ENCODE peak calls at places on chromosome 1, in nine cellular contexts. Y is GM06990, R is spleen, D is GM12865, S is fibroblast of villous mesenchyme, H is BE2C, X is ovary, L is heart right ventricle, W is AG10803. T is an unnamed sample.

GRCh38 chr1:55472784-55473183 is 257.6 kb upstream of the USP24 start:
- DNase-seq in R (no peak), H (no peak), D (no peak), Y (no peak), L (no peak), W (peak; percentile 45), S (no peak), X (no peak), T (no peak)

GRCh38 chr1:117821782-117822447 is 107.5 kb downstream of the GDAP2 start:
- DNase-seq in Y (no peak), D (no peak), H (no peak), S (peak; percentile 93), X (no peak), W (peak; percentile 92), R (no peak), L (peak; percentile 50), T (peak; percentile 92)

GRCh38 chr1:16727190-16728111 is 12.9 kb upstream of the RNU1-4 start:
- DNase-seq in H (peak; percentile 58), D (peak; percentile 88), X (peak; percentile 40), S (peak; percentile 57), R (peak; percentile 82), W (peak; percentile 29), L (no peak), Y (peak; percentile 76), T (peak; percentile 23)

GRCh38 chr1:154784924-154785531 is 85.1 kb downstream of the KCNN3 start:
- DNase-seq in L (peak; percentile 17), D (peak; percentile 90), W (no peak), Y (peak; percentile 61), S (no peak), H (no peak), R (peak; percentile 48), X (no peak), T (no peak)

GRCh38 chr1:82994866-82995370 is 1004.0 kb downstream of the TTLL7 start:
- DNase-seq in S (no peak), Y (no peak), D (no peak), X (no peak), R (no peak), L (no peak), H (no peak), W (no peak), T (no peak)

GRCh38 chr1:207282496-207283380 is 38.7 kb upstream of the CD55 start:
- DNase-seq in D (no peak), S (peak; percentile 87), W (peak; percentile 30), X (no peak), R (no peak), L (no peak), H (no peak), Y (no peak), T (no peak)

GRCh38 chr1:29688477-29689365 is 452.4 kb downstream of the PTPRU start:
- DNase-seq in R (no peak), X (no peak), W (peak; percentile 74), S (peak; percentile 62), Y (no peak), H (no peak), D (no peak), L (no peak), T (peak; percentile 84)

GRCh38 chr1:53642607-53643006 is 96.4 kb downstream of the GLIS1 start:
- DNase-seq in R (peak; percentile 55), X (no peak), W (no peak), Y (no peak), S (no peak), D (no peak), L (no peak), H (no peak), T (no peak)

GRCh38 chr1:209380396-209380795 is 203.1 kb upstream of the CAMK1G start:
- DNase-seq in H (no peak), R (no peak), X (no peak), D (no peak), W (peak; percentile 33), S (no peak), L (no peak), Y (no peak), T (no peak)

DNA sequence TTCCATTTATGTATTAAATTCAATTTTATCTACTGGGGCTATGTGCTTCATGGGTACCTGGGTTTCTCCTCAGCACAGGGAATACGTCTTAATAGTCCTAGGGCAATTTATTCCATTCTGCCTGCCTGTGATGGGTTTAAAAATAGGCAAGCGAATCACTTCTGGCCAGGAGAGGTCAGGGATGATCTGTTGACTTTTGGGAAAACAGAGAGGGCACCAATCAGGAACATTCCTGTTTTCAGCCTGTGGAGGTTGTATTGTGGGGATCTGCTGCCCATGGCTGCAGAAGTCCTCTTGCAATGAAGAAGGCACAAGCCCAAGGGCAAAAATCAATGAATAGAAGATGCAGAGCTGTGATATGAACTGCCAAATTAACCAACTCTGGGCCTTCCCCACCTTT is 303.1 kb downstream of the CTH start:
- DNase-seq in R (no peak), Y (no peak), D (no peak), H (no peak), S (no peak), X (no peak), L (no peak), W (no peak), T (no peak)
- TF ChIP-seq CTCF in R (no peak), Y (no peak), D (no peak), H (no peak), S (no peak), X (no peak), L (no peak), W (peak; percentile 15), T (no peak)

GRCh38 chr1:62285440-62285839 is 33.8 kb downstream of the KANK4 start:
- DNase-seq in Y (no peak), H (no peak), W (no peak), D (no peak), S (no peak), X (no peak), L (no peak), R (no peak), T (no peak)
- H3K4me3 ChIP-seq in Y (no peak overlapping the region), H (no peak overlapping the region), W (no peak overlapping the region), D (no peak overlapping the region), S (no peak overlapping the region), X (no peak overlapping the region), L (no peak overlapping the region), R (no peak overlapping the region), T (no peak overlapping the region)

GRCh38 chr1:170663011-170663410 is 920 bp upstream of the PRRX1 start:
- DNase-seq in Y (no peak), R (no peak), X (no peak), W (peak; percentile 59), S (peak; percentile 46), H (no peak), L (no peak), D (no peak), T (no peak)

GRCh38 chr1:170662561-170662971 is 1.4 kb upstream of the PRRX1 start:
- DNase-seq in Y (no peak), W (no peak), S (peak; percentile 55), H (no peak), D (no peak), R (no peak), L (no peak), X (no peak), T (peak; percentile 68)

GRCh38 chr1:170660281-170660713 is 3.6 kb upstream of the PRRX1 start:
- DNase-seq in X (no peak), D (no peak), H (no peak), R (no peak), W (no peak), L (no peak), S (no peak), Y (no peak), T (no peak)

GRCh38 chr1:170660874-170661645 is 2.9 kb upstream of the PRRX1 start:
- DNase-seq in R (no peak), H (no peak), X (peak; percentile 44), Y (no peak), D (peak; percentile 27), W (peak; percentile 45), S (peak; percentile 31), L (no peak), T (no peak)

DNA sequence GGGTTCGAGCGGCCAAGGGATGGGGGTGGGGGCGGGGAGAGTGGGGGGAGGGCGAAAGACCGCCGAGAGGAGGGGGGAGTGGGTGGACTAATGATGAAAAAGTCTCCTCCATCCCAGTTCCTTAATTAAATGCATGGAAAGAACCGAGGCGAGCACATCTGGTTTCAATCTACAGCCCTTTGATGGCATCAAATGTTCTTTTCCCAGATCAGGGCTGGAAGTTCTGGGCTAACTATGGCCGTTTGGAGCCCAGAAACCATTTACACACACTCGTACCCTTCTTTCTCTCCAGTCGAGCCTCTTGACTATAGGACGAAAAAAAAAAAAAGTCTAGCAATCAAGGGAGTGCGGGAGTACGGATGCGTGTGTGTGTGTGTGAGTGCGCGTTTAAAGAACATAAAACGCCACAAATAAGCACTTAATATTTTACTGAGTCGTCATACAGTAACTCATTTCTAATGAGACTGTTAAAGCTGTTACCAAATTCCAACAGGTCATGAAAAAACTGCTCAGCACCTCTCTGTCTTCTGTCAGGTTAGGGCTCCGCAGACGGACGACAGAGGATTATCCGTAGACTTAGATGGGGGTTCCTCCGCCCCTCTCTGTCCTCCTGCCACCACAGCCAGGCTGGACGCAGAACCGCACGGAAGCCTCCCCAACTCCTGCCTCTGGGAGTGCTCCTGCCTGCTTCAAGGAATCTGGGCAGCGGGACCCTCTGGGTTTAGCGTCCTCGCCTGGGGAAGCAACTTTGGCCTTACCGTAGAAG is 2.1 kb upstream of the PRRX1 start:
- DNase-seq in W (peak; percentile 77), D (no peak), S (peak; percentile 59), X (peak; percentile 67), Y (no peak), H (no peak), R (no peak), L (peak; percentile 53), T (peak; percentile 61)
- TF ChIP-seq CTCF in W (peak; percentile 42), D (no peak), S (peak; percentile 19), X (no peak), Y (no peak), H (no peak), R (no peak), L (no peak), T (no peak)

DNA sequence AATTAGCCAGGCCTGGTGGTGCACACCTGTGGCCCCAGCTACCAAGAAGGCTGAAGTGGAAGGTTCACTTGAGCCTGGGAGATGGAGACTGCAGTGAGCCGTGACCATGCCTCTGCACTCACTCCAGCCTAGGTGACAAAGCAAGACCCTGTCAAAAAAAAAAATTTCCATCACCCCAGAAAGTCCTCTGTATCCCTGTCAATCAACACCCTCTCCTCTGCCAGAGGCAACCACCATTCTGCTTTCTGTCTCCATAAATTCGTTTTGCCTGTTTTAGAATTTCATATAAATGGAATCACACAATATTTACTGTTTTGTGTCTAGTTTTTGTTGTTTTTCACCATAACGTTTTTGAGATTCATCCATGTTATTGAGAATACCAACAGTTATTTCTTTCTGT is 141.6 kb upstream of the SLC45A1 start:
- DNase-seq in Y (no peak), D (peak; percentile 32), H (no peak), S (no peak), W (no peak), X (no peak), L (no peak), R (no peak), T (no peak)
- H3K4me3 ChIP-seq in Y (no peak overlapping the region), D (no peak overlapping the region), H (no peak overlapping the region), S (no peak overlapping the region), W (no peak overlapping the region), X (no peak overlapping the region), L (no peak overlapping the region), R (no peak overlapping the region), T (no peak overlapping the region)

GRCh38 chr1:200749090-200749489 is 10.4 kb downstream of the CAMSAP2 start:
- DNase-seq in L (no peak), D (no peak), W (no peak), S (no peak), X (no peak), H (no peak), R (no peak), Y (no peak), T (no peak)
- TF ChIP-seq CTCF in L (no peak), D (no peak), W (no peak), S (no peak), X (no peak), H (no peak), R (no peak), Y (no peak), T (no peak)

T was measured in foreskin fibroblast.